ENCODE peak calls at places on chromosomes 6 and 20, in eight cellular contexts. E is GM23248, R is fibroblast of lung, T is mammary epithelial cell, N is K562, B is PC-3, M is MM.1S, J is GM23338. V is an unnamed sample. For H3K79me2, the result is how much of the 10 kb centered on the place peaks cover.

GRCh38 chr6:75751443-75751842 is 2.4 kb downstream of the MYO6 start:
- DNase-seq in M (no peak), J (no peak), E (peak), N (no peak), T (no peak), R (peak), B (peak), V (no peak)

GRCh38 chr6:116476021-116476678 is 15.0 kb downstream of the CALHM6 start:
- DNase-seq in J (no peak), B (no peak), E (no peak), R (no peak), N (no peak), M (peak), T (no peak), V (peak)

GRCh38 chr6:16737389-16737788 is 23.9 kb downstream of the ATXN1 start:
- DNase-seq in M (no peak), T (peak), J (peak), R (peak), N (no peak), E (peak), B (no peak), V (no peak)

GRCh38 chr6:12637960-12638641 is 78.5 kb upstream of the PHACTR1 start:
- DNase-seq in M (peak), J (peak), T (peak), N (peak), R (peak), B (peak), E (peak), V (peak)

GRCh38 chr6:46990031-46990644 is 52.0 kb downstream of the ADGRF1 start:
- DNase-seq in R (no peak), T (no peak), B (peak), M (no peak), E (no peak), N (no peak), J (peak), V (no peak)

GRCh38 chr20:32731882-32732266 is 11.4 kb downstream of the COMMD7 start:
- DNase-seq in N (no peak), B (no peak), J (no peak), R (no peak), E (peak), M (no peak), T (no peak), V (no peak)

GRCh38 chr6:166678426-166678825 is 51.4 kb upstream of the RPS6KA2 start:
- DNase-seq in T (no peak), J (no peak), N (no peak), B (peak), R (peak), E (no peak), M (no peak), V (no peak)

GRCh38 chr6:53486679-53487078 is 58.2 kb downstream of the GCLC start:
- DNase-seq in R (no peak), T (no peak), N (no peak), J (no peak), B (no peak), E (no peak), M (no peak), V (no peak)

GRCh38 chr6:150723857-150724256 is 124.2 kb downstream of the PLEKHG1 start:
- DNase-seq in M (no peak), E (peak), N (no peak), B (peak), T (peak), R (peak), J (no peak), V (no peak)

GRCh38 chr20:21570285-21570992 is 56.6 kb upstream of the NKX2-2 start:
- DNase-seq in M (no peak), J (peak), T (no peak), B (no peak), R (no peak), E (no peak), N (no peak), V (no peak)

GRCh38 chr6:82818727-82819126 is 246.9 kb downstream of the UBE3D start:
- DNase-seq in N (no peak), M (no peak), T (peak), R (peak), B (peak), E (peak), J (no peak), V (no peak)

GRCh38 chr6:150008588-150008987 is 16.7 kb downstream of the RAET1L start:
- DNase-seq in B (peak), N (peak), E (peak), T (no peak), M (no peak), J (no peak), R (no peak), V (no peak)

GRCh38 chr6:95364016-95364604 is 213.2 kb upstream of the MANEA start:
- DNase-seq in R (peak), E (peak), N (no peak), B (peak), M (peak), J (peak), T (no peak), V (peak)

GRCh38 chr20:46400253-46400652 is 6.2 kb downstream of the ELMO2 start:
- DNase-seq in R (peak), N (no peak), M (no peak), T (no peak), J (no peak), E (peak), B (no peak), V (no peak)

GRCh38 chr20:60490184-60490583 is 532.0 kb downstream of the CDH26 start:
- DNase-seq in T (no peak), R (no peak), E (no peak), J (no peak), M (no peak), B (no peak), N (no peak), V (no peak)

GRCh38 chr6:116556065-116556464 is 2.5 kb downstream of the CALHM4 start:
- DNase-seq in J (no peak), E (peak), M (no peak), T (no peak), N (no peak), R (peak), B (peak), V (no peak)

GRCh38 chr6:165616116-165616515 is 46.9 kb downstream of the PDE10A start:
- DNase-seq in J (no peak), R (no peak), B (no peak), E (peak), T (no peak), M (no peak), N (no peak), V (no peak)

GRCh38 chr20:4830212-4830607 is 108.5 kb downstream of the PRND start:
- DNase-seq in J (no peak), N (no peak), E (no peak), B (no peak), R (no peak), T (no peak), M (no peak), V (no peak)
- H3K79me2 ChIP-seq in J (under half), N (under half), E (under half), B (under half), R (under half), T (under half), M (under half), V (under half)

GRCh38 chr20:34516038-34516873 is at the start of gene DYNLRB1:
- DNase-seq in J (peak), B (peak), T (peak), N (peak), M (peak), R (peak), E (peak), V (peak)
- H3K4me2 ChIP-seq in J (peak), B (peak), T (peak), N (peak), M (peak), R (peak), E (peak), V (peak)

GRCh38 chr6:302760-303159 is 10.5 kb downstream of the DUSP22 start:
- DNase-seq in M (no peak), R (no peak), J (no peak), T (no peak), B (no peak), N (no peak), E (no peak), V (no peak)
- H3K79me2 ChIP-seq in M (half or more), R (under half), J (under half), T (under half), B (under half), N (under half), E (under half), V (under half)

GRCh38 chr20:62668441-62669027 is 26.2 kb downstream of the SLCO4A1 start:
- DNase-seq in J (peak), N (peak), R (peak), B (peak), M (no peak), T (peak), E (peak), V (peak)

GRCh38 chr20:62670998-62671397 is 28.7 kb downstream of the SLCO4A1 start:
- DNase-seq in M (no peak), J (no peak), R (no peak), E (no peak), T (no peak), N (no peak), B (no peak), V (no peak)

GRCh38 chr20:62667530-62668440 is 25.5 kb downstream of the SLCO4A1 start:
- DNase-seq in E (no peak), R (no peak), N (no peak), J (no peak), B (no peak), T (no peak), M (no peak), V (no peak)

GRCh38 chr20:62671765-62672164 is 29.5 kb downstream of the SLCO4A1 start:
- DNase-seq in E (no peak), N (no peak), M (no peak), R (no peak), T (no peak), B (no peak), J (no peak), V (no peak)

GRCh38 chr20:62670156-62670555 is 27.9 kb downstream of the SLCO4A1 start:
- DNase-seq in N (no peak), J (no peak), E (no peak), M (no peak), B (no peak), T (no peak), R (no peak), V (no peak)
- H3K4me2 ChIP-seq in N (no peak), J (no peak), E (no peak), M (no peak), B (no peak), T (no peak), R (no peak), V (no peak)

GRCh38 chr6:111792241-111792640 is 81.0 kb downstream of the FYN start:
- DNase-seq in E (no peak), J (no peak), N (peak), T (no peak), M (no peak), R (no peak), B (no peak), V (no peak)
- H3K79me2 ChIP-seq in E (half or more), J (half or more), N (under half), T (under half), M (under half), R (under half), B (under half), V (under half)

GRCh38 chr6:57313009-57313408 is 4.4 kb upstream of the PRIM2 start:
- DNase-seq in E (peak), B (no peak), M (no peak), N (no peak), T (no peak), J (no peak), R (peak), V (no peak)

GRCh38 chr6:57313711-57314471 is 3.5 kb upstream of the PRIM2 start:
- DNase-seq in T (peak), B (peak), M (no peak), J (no peak), R (peak), E (peak), N (no peak), V (no peak)

GRCh38 chr6:57315851-57316250 is 1.6 kb upstream of the PRIM2 start:
- DNase-seq in T (no peak), M (no peak), J (no peak), N (no peak), R (no peak), E (no peak), B (no peak), V (no peak)

GRCh38 chr6:57317060-57317943 is at the start of gene PRIM2:
- DNase-seq in J (peak), M (peak), E (peak), N (peak), T (peak), B (peak), R (peak), V (peak)

GRCh38 chr6:57316581-57317059 is 810 bp upstream of the PRIM2 start:
- DNase-seq in J (peak), R (peak), T (peak), E (peak), B (peak), N (peak), M (peak), V (peak)
- H3K4me2 ChIP-seq in J (peak), R (peak), T (peak), E (peak), B (peak), N (peak), M (peak), V (peak)